ENCODE peak calls at places on chromosomes 7 and 10, in seven cellular contexts. One of them, this sample, is unnamed.

GRCh38 chr7:127487381-127487780 is 94.9 kb upstream of the ZNF800 start:
- DNase-seq in upper lobe of left lung: no peak
- DNase-seq in K562: no peak
- DNase-seq in brain microvascular endothelial cell: no peak
- DNase-seq in cardiac muscle cell: no peak
- DNase-seq in sigmoid colon: no peak
- DNase-seq in C1 segment of cervical spinal cord: no peak
- DNase-seq in this sample: no peak

GRCh38 chr10:31273789-31274188 is 45.2 kb upstream of the ZEB1 start:
- DNase-seq in cardiac muscle cell: no peak
- DNase-seq in brain microvascular endothelial cell: no peak
- DNase-seq in upper lobe of left lung: no peak
- DNase-seq in K562: no peak
- DNase-seq in sigmoid colon: no peak
- DNase-seq in C1 segment of cervical spinal cord: no peak
- DNase-seq in this sample: no peak

GRCh38 chr7:26490631-26491624 is 199.3 kb downstream of the SNX10 start:
- DNase-seq in K562: no peak
- DNase-seq in cardiac muscle cell: no peak
- DNase-seq in brain microvascular endothelial cell: no peak
- DNase-seq in upper lobe of left lung: no peak
- DNase-seq in sigmoid colon: no peak
- DNase-seq in C1 segment of cervical spinal cord: peak; percentile 34
- DNase-seq in this sample: no peak

GRCh38 chr10:125023269-125023668 is 81.3 kb downstream of the ZRANB1 start:
- DNase-seq in sigmoid colon: peak; percentile 64
- DNase-seq in upper lobe of left lung: no peak
- DNase-seq in cardiac muscle cell: no peak
- DNase-seq in brain microvascular endothelial cell: no peak
- DNase-seq in K562: no peak
- DNase-seq in C1 segment of cervical spinal cord: no peak
- DNase-seq in this sample: peak; percentile 78

GRCh38 chr7:132337450-132338080 is 238.7 kb downstream of the PLXNA4 start:
- DNase-seq in upper lobe of left lung: no peak
- DNase-seq in K562: no peak
- DNase-seq in C1 segment of cervical spinal cord: no peak
- DNase-seq in cardiac muscle cell: no peak
- DNase-seq in brain microvascular endothelial cell: no peak
- DNase-seq in sigmoid colon: no peak
- DNase-seq in this sample: no peak

GRCh38 chr7:8161398-8161828 is 100.6 kb downstream of the ICA1 start:
- DNase-seq in brain microvascular endothelial cell: no peak
- DNase-seq in upper lobe of left lung: no peak
- DNase-seq in cardiac muscle cell: no peak
- DNase-seq in C1 segment of cervical spinal cord: no peak
- DNase-seq in sigmoid colon: no peak
- DNase-seq in K562: no peak
- DNase-seq in this sample: no peak

GRCh38 chr10:72605137-72605536 is 20.7 kb downstream of the MICU1 start:
- DNase-seq in upper lobe of left lung: no peak
- DNase-seq in cardiac muscle cell: no peak
- DNase-seq in K562: no peak
- DNase-seq in sigmoid colon: no peak
- DNase-seq in C1 segment of cervical spinal cord: no peak
- DNase-seq in brain microvascular endothelial cell: no peak
- DNase-seq in this sample: no peak

GRCh38 chr10:42781893-42782445 is 626 bp upstream of the BMS1 start:
- DNase-seq in cardiac muscle cell: no peak
- DNase-seq in sigmoid colon: no peak
- DNase-seq in C1 segment of cervical spinal cord: no peak
- DNase-seq in upper lobe of left lung: no peak
- DNase-seq in K562: no peak
- DNase-seq in brain microvascular endothelial cell: no peak
- DNase-seq in this sample: no peak

GRCh38 chr7:7946486-7946885 is 22.1 kb upstream of the GLCCI1 start:
- DNase-seq in cardiac muscle cell: no peak
- DNase-seq in C1 segment of cervical spinal cord: no peak
- DNase-seq in upper lobe of left lung: no peak
- DNase-seq in brain microvascular endothelial cell: no peak
- DNase-seq in K562: no peak
- DNase-seq in sigmoid colon: no peak
- DNase-seq in this sample: no peak

GRCh38 chr10:4763960-4764428 is 62.0 kb upstream of the AKR1E2 start:
- DNase-seq in sigmoid colon: no peak
- DNase-seq in brain microvascular endothelial cell: no peak
- DNase-seq in K562: no peak
- DNase-seq in cardiac muscle cell: no peak
- DNase-seq in upper lobe of left lung: no peak
- DNase-seq in C1 segment of cervical spinal cord: no peak
- DNase-seq in this sample: no peak

GRCh38 chr10:102776779-102777417 is 33.1 kb downstream of the WBP1L start:
- DNase-seq in sigmoid colon: peak; percentile 98
- DNase-seq in upper lobe of left lung: no peak
- DNase-seq in cardiac muscle cell: peak; percentile 89
- DNase-seq in C1 segment of cervical spinal cord: peak; percentile 66
- DNase-seq in K562: peak; percentile 73
- DNase-seq in brain microvascular endothelial cell: peak; percentile 99
- DNase-seq in this sample: peak; percentile 91

GRCh38 chr10:4023997-4024396 is 239.0 kb upstream of the KLF6 start:
- DNase-seq in C1 segment of cervical spinal cord: no peak
- DNase-seq in K562: no peak
- DNase-seq in cardiac muscle cell: no peak
- DNase-seq in upper lobe of left lung: no peak
- DNase-seq in brain microvascular endothelial cell: peak; percentile 67
- DNase-seq in sigmoid colon: no peak
- DNase-seq in this sample: no peak

GRCh38 chr7:73577627-73578341 is 595 bp downstream of the TBL2 start:
- DNase-seq in C1 segment of cervical spinal cord: no peak
- DNase-seq in sigmoid colon: no peak
- DNase-seq in brain microvascular endothelial cell: no peak
- DNase-seq in K562: no peak
- DNase-seq in upper lobe of left lung: no peak
- DNase-seq in cardiac muscle cell: no peak
- DNase-seq in this sample: peak; percentile 74

GRCh38 chr7:47500103-47500563 is 81.8 kb downstream of the TNS3 start:
- DNase-seq in sigmoid colon: peak; percentile 66
- DNase-seq in brain microvascular endothelial cell: no peak
- DNase-seq in C1 segment of cervical spinal cord: no peak
- DNase-seq in cardiac muscle cell: no peak
- DNase-seq in upper lobe of left lung: no peak
- DNase-seq in K562: no peak
- DNase-seq in this sample: no peak

GRCh38 chr7:46286346-46286745 is 365.3 kb upstream of the IGFBP3 start:
- DNase-seq in sigmoid colon: no peak
- DNase-seq in K562: no peak
- DNase-seq in brain microvascular endothelial cell: no peak
- DNase-seq in upper lobe of left lung: no peak
- DNase-seq in C1 segment of cervical spinal cord: no peak
- DNase-seq in cardiac muscle cell: no peak
- DNase-seq in this sample: no peak

GRCh38 chr7:128431221-128431620 is 21.4 kb upstream of the IMPDH1 start:
- DNase-seq in upper lobe of left lung: no peak
- DNase-seq in sigmoid colon: no peak
- DNase-seq in brain microvascular endothelial cell: no peak
- DNase-seq in C1 segment of cervical spinal cord: no peak
- DNase-seq in K562: no peak
- DNase-seq in cardiac muscle cell: no peak
- DNase-seq in this sample: no peak

GRCh38 chr10:110977662-110978061 is 58.3 kb downstream of the SHOC2 start:
- DNase-seq in brain microvascular endothelial cell: no peak
- DNase-seq in K562: no peak
- DNase-seq in C1 segment of cervical spinal cord: no peak
- DNase-seq in cardiac muscle cell: no peak
- DNase-seq in upper lobe of left lung: no peak
- DNase-seq in sigmoid colon: no peak
- DNase-seq in this sample: no peak

GRCh38 chr7:122949186-122949585 is 46.3 kb downstream of the TAS2R16 start:
- DNase-seq in cardiac muscle cell: no peak
- DNase-seq in brain microvascular endothelial cell: no peak
- DNase-seq in sigmoid colon: no peak
- DNase-seq in K562: no peak
- DNase-seq in upper lobe of left lung: no peak
- DNase-seq in C1 segment of cervical spinal cord: no peak
- DNase-seq in this sample: no peak

GRCh38 chr10:93458821-93459257 is 23.3 kb downstream of the MYOF start:
- DNase-seq in K562: no peak
- DNase-seq in upper lobe of left lung: no peak
- DNase-seq in C1 segment of cervical spinal cord: peak; percentile 11
- DNase-seq in brain microvascular endothelial cell: peak; percentile 100
- DNase-seq in cardiac muscle cell: peak; percentile 48
- DNase-seq in sigmoid colon: peak; percentile 95
- DNase-seq in this sample: peak; percentile 89

GRCh38 chr7:128024154-128024553 is 7.1 kb downstream of the LRRC4 start:
- DNase-seq in brain microvascular endothelial cell: no peak
- DNase-seq in sigmoid colon: no peak
- DNase-seq in C1 segment of cervical spinal cord: no peak
- DNase-seq in K562: no peak
- DNase-seq in cardiac muscle cell: no peak
- DNase-seq in upper lobe of left lung: no peak
- DNase-seq in this sample: no peak

GRCh38 chr7:68334613-68335303 is 1263.5 kb upstream of the AUTS2 start:
- DNase-seq in sigmoid colon: no peak
- DNase-seq in C1 segment of cervical spinal cord: no peak
- DNase-seq in upper lobe of left lung: no peak
- DNase-seq in brain microvascular endothelial cell: no peak
- DNase-seq in cardiac muscle cell: no peak
- DNase-seq in K562: no peak
- DNase-seq in this sample: no peak

GRCh38 chr10:101563007-101563406 is 25.1 kb downstream of the POLL start:
- DNase-seq in cardiac muscle cell: no peak
- DNase-seq in brain microvascular endothelial cell: no peak
- DNase-seq in C1 segment of cervical spinal cord: no peak
- DNase-seq in upper lobe of left lung: no peak
- DNase-seq in K562: no peak
- DNase-seq in sigmoid colon: no peak
- DNase-seq in this sample: peak; percentile 15

GRCh38 chr10:98910048-98910447 is 325.6 kb downstream of the HPSE2 start:
- DNase-seq in C1 segment of cervical spinal cord: no peak
- DNase-seq in brain microvascular endothelial cell: no peak
- DNase-seq in sigmoid colon: no peak
- DNase-seq in cardiac muscle cell: peak; percentile 75
- DNase-seq in K562: peak; percentile 83
- DNase-seq in upper lobe of left lung: no peak
- DNase-seq in this sample: no peak